ENCODE peak calls at places on chromosome 6, in ten cellular contexts. B, X, E, W, U, S, K, D, M and A are unnamed samples.

GRCh38 chr6:135906542-135906941 is 55.0 kb downstream of the PDE7B start:
- DNase-seq in B (no peak), X (peak; percentile 20), E (no peak), W (no peak), U (no peak), S (no peak), K (no peak), D (no peak), M (no peak), A (no peak)

GRCh38 chr6:105326838-105327745 is 75.8 kb downstream of the PREP start:
- DNase-seq in B (peak; percentile 54), X (peak; percentile 91), E (no peak), W (peak; percentile 49), U (no peak), S (no peak), K (no peak), D (no peak), M (peak; percentile 27), A (no peak)

GRCh38 chr6:140684776-140685550 is 1310.5 kb upstream of the CITED2 start:
- DNase-seq in B (no peak), X (no peak), E (no peak), W (no peak), U (no peak), S (no peak), K (no peak), D (no peak), M (no peak), A (no peak)

GRCh38 chr6:125078602-125079321 is 74.8 kb upstream of the TPD52L1 start:
- DNase-seq in B (no peak), X (no peak), E (no peak), W (no peak), U (no peak), S (no peak), K (no peak), D (no peak), M (no peak), A (no peak)

GRCh38 chr6:13709698-13710551 is 1.7 kb downstream of the RANBP9 start:
- DNase-seq in B (no peak), X (peak; percentile 54), E (no peak), W (no peak), U (no peak), S (no peak), K (no peak), D (no peak), M (no peak), A (no peak)

GRCh38 chr6:26198626-26199056 is 111.4 kb downstream of the HFE start:
- DNase-seq in B (no peak), X (no peak), E (no peak), W (no peak), U (no peak), S (no peak), K (no peak), D (no peak), M (no peak), A (no peak)

GRCh38 chr6:147063469-147064031 is 140.7 kb upstream of the STXBP5 start:
- DNase-seq in B (no peak), X (peak; percentile 77), E (no peak), W (no peak), U (no peak), S (no peak), K (no peak), D (no peak), M (no peak), A (no peak)

GRCh38 chr6:5335020-5335419 is 73.7 kb downstream of the FARS2 start:
- DNase-seq in B (no peak), X (no peak), E (no peak), W (no peak), U (no peak), S (no peak), K (no peak), D (no peak), M (no peak), A (no peak)

GRCh38 chr6:166596741-166597507 is 10.4 kb upstream of the RAMACL start:
- DNase-seq in B (no peak), X (no peak), E (no peak), W (no peak), U (peak; percentile 32), S (no peak), K (no peak), D (no peak), M (no peak), A (no peak)

GRCh38 chr6:166595061-166595780 is 8.7 kb upstream of the RAMACL start:
- DNase-seq in B (no peak), X (no peak), E (no peak), W (no peak), U (peak; percentile 20), S (no peak), K (no peak), D (no peak), M (no peak), A (no peak)

GRCh38 chr6:166597711-166598440 is 11.4 kb upstream of the RAMACL start:
- DNase-seq in B (no peak), X (no peak), E (no peak), W (no peak), U (peak; percentile 35), S (no peak), K (no peak), D (no peak), M (no peak), A (peak; percentile 37)

GRCh38 chr6:166598441-166599138 is 12.1 kb upstream of the RAMACL start:
- DNase-seq in B (no peak), X (no peak), E (no peak), W (peak; percentile 50), U (peak; percentile 29), S (no peak), K (no peak), D (no peak), M (no peak), A (no peak)

GRCh38 chr6:166595949-166596348 is 9.5 kb upstream of the RAMACL start:
- DNase-seq in B (no peak), X (no peak), E (no peak), W (no peak), U (peak; percentile 28), S (no peak), K (no peak), D (no peak), M (no peak), A (no peak)
- H3K27ac ChIP-seq in B (no peak overlapping the region), X (no peak overlapping the region), E (no peak overlapping the region), W (peak overlapping the region; percentile 67), U (no peak overlapping the region), S (peak overlapping the region; percentile 55), K (peak overlapping the region; percentile 22), D (peak overlapping the region; percentile 49), M (no peak overlapping the region), A (peak overlapping the region; percentile 21)

DNA sequence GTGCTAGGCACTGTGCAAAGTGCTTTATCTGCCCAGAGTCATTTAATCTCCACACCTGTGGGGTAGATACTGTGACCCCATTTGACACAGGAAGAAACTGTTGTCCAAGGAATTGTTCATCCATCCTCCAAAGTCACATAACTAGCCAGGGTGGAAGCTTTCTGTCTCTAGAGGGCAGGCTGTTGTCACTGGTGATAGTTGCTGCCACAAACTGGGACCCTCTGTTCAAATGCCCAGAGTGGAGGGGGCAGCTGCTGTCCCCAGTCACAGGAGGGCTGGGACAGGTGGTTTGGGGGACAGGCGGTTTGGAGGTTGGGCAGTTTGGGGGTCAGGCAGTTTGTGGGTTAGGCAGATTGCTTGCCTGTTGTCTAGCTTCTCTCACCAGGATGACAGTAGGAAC is 16.1 kb upstream of the TMEM242 start:
- DNase-seq in B (no peak), X (no peak), E (no peak), W (no peak), U (no peak), S (no peak), K (no peak), D (no peak), M (no peak), A (no peak)
- TF ChIP-seq CTCF in B (no peak), X (peak; percentile 47), E (peak; percentile 20), W (no peak), U (peak; percentile 52), S (no peak), K (no peak), D (no peak), M (no peak), A (no peak)

DNA sequence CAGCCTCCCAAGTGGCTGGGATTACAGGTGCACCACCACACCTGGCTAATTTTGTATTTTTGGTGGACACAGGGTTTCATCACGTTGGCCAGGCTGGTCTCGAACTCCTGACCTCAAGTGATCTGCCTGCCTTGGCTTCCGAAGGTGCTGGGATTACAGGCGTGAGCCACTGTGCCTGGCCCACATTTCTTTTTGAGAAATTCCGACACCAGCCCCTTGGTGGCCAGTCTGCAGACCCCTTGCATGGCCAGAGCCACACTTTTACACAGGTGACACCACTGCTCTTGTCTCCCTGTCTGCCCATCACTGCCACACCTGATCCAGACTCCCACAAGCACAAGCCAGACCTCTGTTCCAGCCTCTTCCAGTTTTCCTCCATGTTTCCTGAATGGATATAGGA is 33.0 kb downstream of the SRSF3 start:
- DNase-seq in B (no peak), X (no peak), E (peak; percentile 31), W (no peak), U (no peak), S (no peak), K (peak; percentile 9), D (peak; percentile 6), M (no peak), A (no peak)
- H3K4me3 ChIP-seq in B (no peak overlapping the region), X (no peak overlapping the region), E (no peak overlapping the region), W (no peak overlapping the region), U (no peak overlapping the region), S (no peak overlapping the region), K (no peak overlapping the region), D (no peak overlapping the region), M (no peak overlapping the region), A (no peak overlapping the region)

GRCh38 chr6:33321227-33321626 is 3.7 kb upstream of the ZBTB22 start:
- DNase-seq in B (no peak), X (no peak), E (no peak), W (no peak), U (no peak), S (no peak), K (no peak), D (no peak), M (no peak), A (no peak)

GRCh38 chr6:33318426-33319073 is 1.0 kb upstream of the ZBTB22 start:
- DNase-seq in B (no peak), X (no peak), E (no peak), W (no peak), U (peak; percentile 42), S (no peak), K (no peak), D (no peak), M (no peak), A (no peak)

GRCh38 chr6:33320315-33321181 is 3.0 kb upstream of the ZBTB22 start:
- DNase-seq in B (peak; percentile 81), X (peak; percentile 79), E (peak; percentile 83), W (no peak), U (no peak), S (peak; percentile 39), K (peak; percentile 51), D (peak; percentile 33), M (peak; percentile 70), A (no peak)

GRCh38 chr6:33317668-33318425 is at the start of gene ZBTB22:
- DNase-seq in B (peak; percentile 99), X (peak; percentile 98), E (peak; percentile 98), W (peak; percentile 100), U (peak; percentile 99), S (peak; percentile 99), K (peak; percentile 99), D (peak; percentile 100), M (peak; percentile 100), A (peak; percentile 98)

GRCh38 chr6:33319939-33320314 is 2.4 kb upstream of the ZBTB22 start:
- DNase-seq in B (no peak), X (no peak), E (no peak), W (no peak), U (no peak), S (no peak), K (no peak), D (no peak), M (no peak), A (no peak)
- H3K27ac ChIP-seq in B (peak overlapping the region; percentile 30), X (peak overlapping the region; percentile 86), E (peak overlapping the region; percentile 80), W (no peak overlapping the region), U (no peak overlapping the region), S (no peak overlapping the region), K (peak overlapping the region; percentile 95), D (peak overlapping the region; percentile 31), M (peak overlapping the region; percentile 71), A (no peak overlapping the region)